ENCODE peak calls at places on chromosome 3, in four cellular contexts. K is AG20443, F is NCI-H226, M is AG08396. Y is an unnamed sample.

GRCh38 chr3:107421170-107421792 is 44.0 kb downstream of the CCDC54 start:
- DNase-seq in K (peak; percentile 57), F (peak; percentile 39), M (peak; percentile 48), Y (no peak)

GRCh38 chr3:54691230-54691900 is 236.5 kb downstream of the LRTM1 start:
- DNase-seq in K (no peak), F (no peak), M (no peak), Y (no peak)

GRCh38 chr3:70726966-70727365 is 414.5 kb upstream of the MDFIC2 start:
- DNase-seq in K (peak; percentile 14), F (no peak), M (peak; percentile 15), Y (no peak)

GRCh38 chr3:100454684-100455083 is 37.7 kb upstream of the TMEM45A start:
- DNase-seq in K (no peak), F (no peak), M (no peak), Y (no peak)

GRCh38 chr3:14435175-14436011 is 33.0 kb downstream of the SLC6A6 start:
- DNase-seq in K (peak; percentile 88), F (no peak), M (no peak), Y (no peak)

GRCh38 chr3:52104664-52105281 is 48.4 kb upstream of the DUSP7 start:
- DNase-seq in K (no peak), F (no peak), M (no peak), Y (no peak)

GRCh38 chr3:10645800-10646199 is 140.4 kb upstream of the ATP2B2 start:
- DNase-seq in K (no peak), F (no peak), M (no peak), Y (no peak)

GRCh38 chr3:134810052-134810435 is 15.0 kb downstream of the EPHB1 start:
- DNase-seq in K (no peak), F (no peak), M (no peak), Y (no peak)

GRCh38 chr3:125322166-125322565 is 53.0 kb downstream of the ZNF148 start:
- DNase-seq in K (peak; percentile 14), F (peak; percentile 35), M (peak; percentile 5), Y (peak; percentile 28)

GRCh38 chr3:150251654-150252053 is 156.4 kb upstream of the TSC22D2 start:
- DNase-seq in K (no peak), F (no peak), M (no peak), Y (peak; percentile 54)

GRCh38 chr3:10193692-10194327 is 29.1 kb downstream of the IRAK2 start:
- DNase-seq in K (no peak), F (no peak), M (no peak), Y (no peak)

GRCh38 chr3:138946554-138947302 is at the start of the genes FOXL2 and FOXL2NB:
- DNase-seq in K (peak; percentile 92), F (no peak), M (no peak), Y (no peak)

GRCh38 chr3:109922898-109923297 is 585.6 kb upstream of the DPPA4 start:
- DNase-seq in K (no peak), F (no peak), M (no peak), Y (no peak)

GRCh38 chr3:46284981-46285683 is 42.9 kb downstream of the CCR3 start:
- DNase-seq in K (no peak), F (peak; percentile 92), M (no peak), Y (no peak)

GRCh38 chr3:179651687-179652466 is 963 bp upstream of the USP13 start:
- DNase-seq in K (no peak), F (no peak), M (no peak), Y (no peak)

GRCh38 chr3:195453236-195453635 is 10.4 kb upstream of the ACAP2 start:
- DNase-seq in K (no peak), F (no peak), M (no peak), Y (no peak)

GRCh38 chr3:118963711-118964110 is 70.9 kb downstream of the IGSF11 start:
- DNase-seq in K (no peak), F (no peak), M (no peak), Y (no peak)

GRCh38 chr3:65561617-65562016 is 477.1 kb downstream of the MAGI1 start:
- DNase-seq in K (no peak), F (no peak), M (no peak), Y (no peak)

GRCh38 chr3:50441818-50442217 is 61.6 kb downstream of the CACNA2D2 start:
- DNase-seq in K (no peak), F (no peak), M (no peak), Y (no peak)

GRCh38 chr3:154125378-154126030 is 4.3 kb downstream of the ARHGEF26 start:
- DNase-seq in K (no peak), F (no peak), M (no peak), Y (no peak)

GRCh38 chr3:6921041-6921440 is 60.1 kb downstream of the GRM7 start:
- DNase-seq in K (no peak), F (no peak), M (no peak), Y (no peak)

GRCh38 chr3:182258538-182259177 is 534.6 kb upstream of the ATP11B start:
- DNase-seq in K (no peak), F (no peak), M (no peak), Y (peak; percentile 9)

GRCh38 chr3:57746156-57747125 is 9.7 kb upstream of the SLMAP start:
- DNase-seq in K (no peak), F (no peak), M (no peak), Y (no peak)

GRCh38 chr3:163622384-163622783 is 1455.9 kb downstream of the SI start:
- DNase-seq in K (no peak), F (no peak), M (no peak), Y (no peak)

GRCh38 chr3:16480861-16481569 is 32.5 kb downstream of the RFTN1 start:
- DNase-seq in K (peak; percentile 28), F (peak; percentile 83), M (no peak), Y (no peak)

GRCh38 chr3:151477596-151478375 is 16.9 kb upstream of the IGSF10 start:
- DNase-seq in K (no peak), F (no peak), M (no peak), Y (no peak)

GRCh38 chr3:63654246-63654645 is 1.8 kb downstream of the SNTN start:
- DNase-seq in K (no peak), F (no peak), M (no peak), Y (peak; percentile 7)

Y was measured in stromal cell of bone marrow.